ENCODE peak calls at places on chromosomes 4 and X, in nine cellular contexts. E is psoas muscle; Q is cortex of kidney; H is fibroblast of the conjunctiva; M is HL-60; N is iPS-NIHi11; G is heart left ventricle; F is tibial artery; C is stimulated activated naive CD8-positive, alpha-beta T cell treated with anti-CD3 and anti-CD28 coated beads, Interleukin-15, Interleukin-2, amounts not matched to agents 100 U/mL and 50 U/mL, for 24 hours. R is an unnamed sample.

GRCh38 chr4:19772581-19772980 is 479.1 kb upstream of the SLIT2 start:
- DNase-seq in Q (no peak), M (no peak), N (no peak), E (no peak), H (no peak), C (no peak), G (no peak), F (no peak), R (no peak)

GRCh38 chr4:21451032-21451431 is 497.5 kb downstream of the KCNIP4 start:
- DNase-seq in F (no peak), H (peak; percentile 53), C (no peak), E (no peak), N (no peak), Q (no peak), G (no peak), M (no peak), R (peak; percentile 74)

GRCh38 chr4:186249785-186250739 is 15.9 kb upstream of the F11 start:
- DNase-seq in F (no peak), Q (no peak), G (no peak), C (no peak), H (no peak), N (peak; percentile 67), M (no peak), E (no peak), R (no peak)

GRCh38 chrX:35665311-35665710 is 132.8 kb upstream of the MAGEB16 start:
- DNase-seq in E (no peak), H (no peak), M (no peak), N (no peak), Q (no peak), F (no peak), C (no peak), G (no peak), R (no peak)

GRCh38 chr4:8199594-8200301 is 658 bp downstream of the SH3TC1 start:
- DNase-seq in H (no peak), F (no peak), Q (no peak), C (peak; percentile 27), G (no peak), M (no peak), N (no peak), E (no peak), R (no peak)

GRCh38 chr4:139740531-139741041 is 75.0 kb downstream of the MGST2 start:
- DNase-seq in N (no peak), G (peak; percentile 83), H (peak; percentile 92), E (peak; percentile 62), C (no peak), F (peak; percentile 85), M (peak; percentile 62), Q (no peak), R (peak; percentile 89)

GRCh38 chrX:15203694-15204093 is 66.2 kb downstream of the ASB9 start:
- DNase-seq in G (no peak), N (no peak), F (no peak), Q (no peak), M (no peak), C (no peak), H (no peak), E (no peak), R (no peak)

GRCh38 chrX:41335590-41336331 is 1.8 kb downstream of the DDX3X start:
- DNase-seq in G (no peak), M (no peak), F (no peak), C (no peak), E (no peak), H (no peak), Q (no peak), N (no peak), R (peak; percentile 62)

GRCh38 chr4:53364624-53365023 is 1.2 kb downstream of the SCFD2 start:
- DNase-seq in H (no peak), G (no peak), E (no peak), N (no peak), Q (no peak), M (no peak), F (no peak), C (no peak), R (no peak)

R was measured in astrocyte of the spinal cord.